ENCODE peak calls at places on chromosomes 2 and 18, in four cellular contexts. X is cardiac fibroblast, C is AG04450, F is retina. H is an unnamed sample.

GRCh38 chr18:22300665-22301636 is 116.8 kb downstream of the CTAGE1 start:
- DNase-seq in C (no peak), F (no peak), X (no peak), H (no peak)

GRCh38 chr18:76519156-76519549 is 24.1 kb upstream of the ZNF516 start:
- DNase-seq in X (no peak), F (peak), C (no peak), H (no peak)

GRCh38 chr18:73007935-73008308 is 140.1 kb upstream of the NETO1 start:
- DNase-seq in F (no peak), X (no peak), C (no peak), H (no peak)

GRCh38 chr2:193270816-193271215 is 1076.1 kb upstream of the TMEFF2 start:
- DNase-seq in C (no peak), X (no peak), F (no peak), H (no peak)

GRCh38 chr2:10260130-10260529 is 42.6 kb upstream of the HPCAL1 start:
- DNase-seq in X (no peak), F (no peak), C (no peak), H (no peak)

GRCh38 chr2:171902840-171903420 is 8.9 kb upstream of the SLC25A12 start:
- DNase-seq in F (no peak), X (no peak), C (no peak), H (no peak)

GRCh38 chr2:170221317-170222288 is 43.7 kb downstream of the MYO3B start:
- DNase-seq in X (peak), F (no peak), C (peak), H (no peak)

GRCh38 chr2:235709969-235710879 is 216.4 kb downstream of the AGAP1 start:
- DNase-seq in C (no peak), X (no peak), F (no peak), H (no peak)

GRCh38 chr18:73920033-73920432 is 227.6 kb downstream of the FBXO15 start:
- DNase-seq in F (no peak), X (no peak), C (no peak), H (no peak)

GRCh38 chr2:128642801-128643200 is 324.1 kb upstream of the HS6ST1 start:
- DNase-seq in X (no peak), C (no peak), F (no peak), H (no peak)

GRCh38 chr18:78978336-78979057 is 1.1 kb upstream of the SALL3 start:
- DNase-seq in F (peak), X (no peak), C (no peak), H (no peak)

GRCh38 chr18:76454429-76454828 is 40.6 kb downstream of the ZNF516 start:
- DNase-seq in C (peak), F (no peak), X (no peak), H (no peak)

GRCh38 chr2:222738759-222739292 is 67.4 kb downstream of the MOGAT1 start:
- DNase-seq in C (no peak), X (no peak), F (no peak), H (no peak)

GRCh38 chr18:2602844-2603243 is 31.5 kb downstream of the NDC80 start:
- DNase-seq in X (no peak), C (no peak), F (no peak), H (no peak)

GRCh38 chr2:192026716-192027109 is 168.0 kb downstream of the TMEFF2 start:
- DNase-seq in F (no peak), X (no peak), C (no peak), H (no peak)

GRCh38 chr2:191666241-191666640 is 11.7 kb upstream of the NABP1 start:
- DNase-seq in F (no peak), C (no peak), X (no peak), H (no peak)

GRCh38 chr2:174012347-174013309 is 47.5 kb upstream of the SP3 start:
- DNase-seq in X (peak), C (no peak), F (peak), H (peak)

GRCh38 chr2:74373189-74373588 is 6.9 kb downstream of the DCTN1 start:
- DNase-seq in F (peak), C (no peak), X (peak), H (no peak)

GRCh38 chr2:211408485-211408884 is 852.1 kb downstream of the CPS1 start:
- DNase-seq in C (no peak), F (peak), X (peak), H (peak)

GRCh38 chr2:8314063-8314462 is 367.8 kb upstream of the ID2 start:
- DNase-seq in X (no peak), F (no peak), C (no peak), H (no peak)

GRCh38 chr2:234136461-234136860 is 86.0 kb downstream of the SPP2 start:
- DNase-seq in C (no peak), F (no peak), X (no peak), H (no peak)

GRCh38 chr18:67517224-67517765 is 775 bp upstream of the DSEL start:
- DNase-seq in C (no peak), F (no peak), X (no peak), H (no peak)

GRCh38 chr18:76823574-76823973 is 1.2 kb downstream of the ZNF236 start:
- DNase-seq in F (peak), X (no peak), C (no peak), H (peak)